ENCODE peak calls at places on chromosomes 3 and 15, in eight cellular contexts. P, Z, A, S, M, N, K and H are unnamed samples.

GRCh38 chr3:193673845-193674244 is 80.8 kb downstream of the OPA1 start:
- DNase-seq in P (no peak), Z (peak), A (no peak), S (no peak), M (no peak), N (peak), K (no peak), H (no peak)

GRCh38 chr3:45185461-45185860 is 39.3 kb upstream of the CDCP1 start:
- DNase-seq in P (no peak), Z (no peak), A (no peak), S (no peak), M (no peak), N (no peak), K (no peak), H (no peak)

GRCh38 chr3:12372762-12373280 is 84.0 kb downstream of the PPARG start:
- DNase-seq in P (no peak), Z (no peak), A (no peak), S (no peak), M (no peak), N (no peak), K (no peak), H (no peak)

GRCh38 chr3:4492240-4493007 is 724 bp upstream of the ITPR1 start:
- DNase-seq in P (peak), Z (peak), A (no peak), S (peak), M (no peak), N (peak), K (peak), H (peak)

GRCh38 chr3:46948830-46949671 is 27.5 kb downstream of the CCDC12 start:
- DNase-seq in P (no peak), Z (no peak), A (no peak), S (no peak), M (no peak), N (peak), K (peak), H (no peak)

GRCh38 chr3:138197058-138197457 is 10.0 kb downstream of the ARMC8 start:
- DNase-seq in P (no peak), Z (no peak), A (no peak), S (no peak), M (no peak), N (peak), K (no peak), H (no peak)

GRCh38 chr3:152754303-152754702 is 80.6 kb upstream of the P2RY1 start:
- DNase-seq in P (no peak), Z (no peak), A (no peak), S (no peak), M (no peak), N (no peak), K (no peak), H (no peak)

GRCh38 chr15:64847876-64848716 is 6.4 kb downstream of the PLEKHO2 start:
- DNase-seq in P (no peak), Z (no peak), A (no peak), S (no peak), M (no peak), N (no peak), K (no peak), H (no peak)

GRCh38 chr3:69240651-69241578 is 118.5 kb upstream of the LMOD3 start:
- DNase-seq in P (no peak), Z (no peak), A (no peak), S (no peak), M (no peak), N (peak), K (no peak), H (no peak)